ENCODE peak calls at places on chromosome 14, in six cellular contexts. H is neural progenitor cell, X is PC-3, F is astrocyte, K is HCT116, I is hepatocyte. B is an unnamed sample.

GRCh38 chr14:53472306-53472705 is 319.2 kb upstream of the DDHD1 start:
- DNase-seq in H (no peak), X (no peak), F (no peak), K (no peak), I (no peak), B (no peak)

GRCh38 chr14:75339059-75339458 is 60.4 kb downstream of the FOS start:
- DNase-seq in H (no peak), X (no peak), F (peak; percentile 38), K (no peak), I (no peak), B (peak; percentile 54)

GRCh38 chr14:76782885-76783566 is 21.8 kb downstream of the VASH1 start:
- DNase-seq in H (no peak), X (no peak), F (no peak), K (no peak), I (no peak), B (no peak)

GRCh38 chr14:65303185-65303901 is 109.2 kb upstream of the FUT8 start:
- DNase-seq in H (peak; percentile 45), X (peak; percentile 89), F (peak; percentile 33), K (no peak), I (no peak), B (peak; percentile 52)

GRCh38 chr14:75174066-75174465 is 2.3 kb downstream of the TMED10 start:
- DNase-seq in H (no peak), X (no peak), F (no peak), K (no peak), I (no peak), B (no peak)

GRCh38 chr14:77980475-77981321 is 180.8 kb downstream of the ADCK1 start:
- DNase-seq in H (peak; percentile 47), X (no peak), F (no peak), K (no peak), I (peak; percentile 79), B (peak; percentile 13)

GRCh38 chr14:46018846-46019420 is 632.6 kb downstream of the RPL10L start:
- DNase-seq in H (no peak), X (peak; percentile 61), F (no peak), K (no peak), I (no peak), B (no peak)

GRCh38 chr14:92780444-92780843 is 13.7 kb upstream of the GOLGA5 start:
- DNase-seq in H (no peak), X (peak; percentile 46), F (peak; percentile 69), K (no peak), I (no peak), B (peak; percentile 11)

GRCh38 chr14:92607702-92608429 is 94.3 kb downstream of the RIN3 start:
- DNase-seq in H (no peak), X (peak; percentile 97), F (peak; percentile 61), K (no peak), I (no peak), B (peak; percentile 98)

GRCh38 chr14:59252772-59253500 is 64.5 kb downstream of the DAAM1 start:
- DNase-seq in H (no peak), X (no peak), F (no peak), K (no peak), I (no peak), B (no peak)

GRCh38 chr14:98018626-98019025 is 1221.4 kb downstream of the VRK1 start:
- DNase-seq in H (no peak), X (no peak), F (no peak), K (no peak), I (no peak), B (no peak)

GRCh38 chr14:30005114-30005698 is 77.6 kb upstream of the PRKD1 start:
- DNase-seq in H (peak; percentile 53), X (peak; percentile 60), F (peak; percentile 51), K (no peak), I (peak; percentile 68), B (peak; percentile 69)

GRCh38 chr14:72451081-72451972 is 442.6 kb downstream of the DPF3 start:
- DNase-seq in H (peak; percentile 33), X (no peak), F (peak; percentile 41), K (no peak), I (no peak), B (peak; percentile 9)

GRCh38 chr14:92527724-92528123 is 14.1 kb downstream of the RIN3 start:
- DNase-seq in H (no peak), X (no peak), F (peak; percentile 46), K (no peak), I (no peak), B (peak; percentile 60)

GRCh38 chr14:66008631-66009030 is 477.5 kb upstream of the CCDC196 start:
- DNase-seq in H (no peak), X (no peak), F (no peak), K (no peak), I (no peak), B (no peak)

GRCh38 chr14:76902591-76902990 is 76.4 kb downstream of the LRRC74A start:
- DNase-seq in H (no peak), X (no peak), F (no peak), K (no peak), I (no peak), B (no peak)

GRCh38 chr14:106013879-106014376 is 487.5 kb downstream of the TMEM121 start:
- DNase-seq in H (no peak), X (no peak), F (no peak), K (no peak), I (no peak), B (no peak)

GRCh38 chr14:87805315-87805723 is 187.7 kb downstream of the GALC start:
- DNase-seq in H (peak; percentile 18), X (peak; percentile 22), F (peak; percentile 72), K (no peak), I (peak; percentile 50), B (peak; percentile 74)

GRCh38 chr14:64760146-64760755 is 56.0 kb downstream of the PLEKHG3 start:
- DNase-seq in H (peak; percentile 70), X (peak; percentile 49), F (peak; percentile 15), K (peak; percentile 24), I (peak; percentile 68), B (peak; percentile 11)

GRCh38 chr14:24277606-24278321 is 6.4 kb upstream of the RABGGTA start:
- DNase-seq in H (no peak), X (no peak), F (no peak), K (no peak), I (no peak), B (no peak)

GRCh38 chr14:75477881-75478280 is 44.4 kb upstream of the BATF start:
- DNase-seq in H (no peak), X (no peak), F (no peak), K (no peak), I (no peak), B (no peak)

GRCh38 chr14:92755495-92755894 is 7.1 kb upstream of the LGMN start:
- DNase-seq in H (no peak), X (no peak), F (no peak), K (no peak), I (no peak), B (no peak)

GRCh38 chr14:22945642-22946041 is 11.2 kb downstream of the HAUS4 start:
- DNase-seq in H (no peak), X (no peak), F (no peak), K (no peak), I (no peak), B (no peak)

DNA sequence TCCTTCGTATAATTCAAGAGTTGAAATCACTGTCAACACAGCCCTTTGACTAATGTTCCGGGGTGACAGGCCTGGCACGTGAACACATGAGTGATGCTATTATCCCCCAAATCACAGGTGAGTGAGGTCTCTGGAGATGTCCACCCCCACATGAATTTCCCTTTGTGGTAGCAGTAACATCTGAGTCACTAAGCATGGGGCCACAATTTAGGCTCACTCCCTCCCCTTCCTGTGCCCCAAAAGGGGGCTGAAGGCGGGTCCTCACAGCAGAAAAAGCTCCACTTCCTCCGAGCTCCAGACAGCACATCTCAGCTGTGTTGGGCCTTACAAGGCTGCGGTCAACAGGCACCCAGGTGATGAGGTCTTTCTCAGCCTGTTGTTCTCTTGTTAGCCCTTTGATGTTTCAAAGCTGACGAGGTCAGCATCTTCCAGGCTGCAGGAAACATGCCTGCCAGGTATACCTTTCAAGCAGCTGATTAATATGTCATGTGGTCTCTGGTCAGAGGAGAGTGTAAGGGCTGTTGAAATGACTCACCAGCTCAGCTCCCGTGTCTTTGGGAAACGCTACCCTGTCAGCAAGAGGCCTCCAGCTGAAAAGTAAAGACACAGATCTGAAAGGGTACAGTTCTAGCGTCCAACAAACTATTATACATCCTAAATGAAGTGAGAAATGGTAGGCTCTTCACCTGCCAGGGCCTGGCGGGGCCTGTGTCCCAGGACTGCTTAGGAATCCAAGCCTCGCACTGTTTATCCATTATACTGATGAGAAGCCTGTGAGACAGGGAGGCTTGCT is 107.3 kb downstream of the ZFP36L1 start:
- DNase-seq in H (no peak), X (peak; percentile 95), F (peak; percentile 92), K (peak; percentile 86), I (peak; percentile 85), B (peak; percentile 94)
- H3K4me1 ChIP-seq in H (peaks cover 45% of the 10 kb centered on the region), X (peaks cover 75% of the 10 kb centered on the region), F (peaks cover 57% of the 10 kb centered on the region), K (peaks cover 55% of the 10 kb centered on the region), I (peaks cover 55% of the 10 kb centered on the region), B (peaks cover 47% of the 10 kb centered on the region)

GRCh38 chr14:63727231-63727735 is 582 bp downstream of the SGPP1 start:
- DNase-seq in H (peak; percentile 26), X (peak; percentile 15), F (peak; percentile 26), K (no peak), I (peak; percentile 66), B (peak; percentile 42)
- TF ChIP-seq EZH2 in H (no peak), X (no peak), F (no peak), K (no peak), I (no peak), B (no peak)

GRCh38 chr14:103974575-103974974 is 32.2 kb upstream of the RD3L start:
- DNase-seq in H (no peak), X (no peak), F (no peak), K (no peak), I (no peak), B (no peak)
- H3K79me2 ChIP-seq in H (no peaks in the 10 kb centered on the region), X (no peaks in the 10 kb centered on the region), F (no peaks in the 10 kb centered on the region), K (no peaks in the 10 kb centered on the region), I (no peaks in the 10 kb centered on the region), B (no peaks in the 10 kb centered on the region)

GRCh38 chr14:54632452-54632851 is 65.5 kb downstream of the SAMD4A start:
- DNase-seq in H (no peak), X (no peak), F (no peak), K (no peak), I (no peak), B (no peak)
- H3K4me1 ChIP-seq in H (peaks cover 9% of the 10 kb centered on the region), X (peaks cover 14% of the 10 kb centered on the region), F (peaks cover 17% of the 10 kb centered on the region), K (no peaks in the 10 kb centered on the region), I (peaks cover 7% of the 10 kb centered on the region), B (peaks cover 13% of the 10 kb centered on the region)

GRCh38 chr14:21534576-21534975 is 8.4 kb upstream of the SALL2 start:
- DNase-seq in H (peak; percentile 63), X (no peak), F (no peak), K (no peak), I (no peak), B (no peak)

GRCh38 chr14:21539154-21539940 is 13.2 kb upstream of the SALL2 start:
- DNase-seq in H (peak; percentile 92), X (no peak), F (no peak), K (no peak), I (no peak), B (no peak)

GRCh38 chr14:21536395-21537087 is 10.4 kb upstream of the SALL2 start:
- DNase-seq in H (peak; percentile 84), X (no peak), F (no peak), K (no peak), I (no peak), B (no peak)

GRCh38 chr14:21537088-21537424 is 10.9 kb upstream of the SALL2 start:
- DNase-seq in H (peak; percentile 84), X (no peak), F (no peak), K (no peak), I (no peak), B (no peak)

GRCh38 chr14:21535545-21536394 is 9.6 kb upstream of the SALL2 start:
- DNase-seq in H (no peak), X (no peak), F (no peak), K (no peak), I (no peak), B (no peak)
- TF ChIP-seq EZH2 in H (no peak), X (no peak), F (no peak), K (no peak), I (no peak), B (peak; percentile 66)

B was measured in fibroblast of lung.